ENCODE peak calls at places on chromosomes 16 and 17, in five cellular contexts. O, L, B, W and Z are unnamed samples.

GRCh38 chr16:27646811-27647210 is 96.9 kb downstream of the KATNIP start:
- DNase-seq in O (no peak), L (no peak), B (peak; percentile 5), W (no peak), Z (no peak)

GRCh38 chr16:57500578-57501111 is 14.4 kb upstream of the DOK4 start:
- DNase-seq in O (no peak), L (no peak), B (peak; percentile 14), W (no peak), Z (no peak)

GRCh38 chr16:15751940-15752339 is 101.9 kb downstream of the NDE1 start:
- DNase-seq in O (no peak), L (no peak), B (no peak), W (no peak), Z (no peak)

GRCh38 chr17:14672830-14673229 is 371.9 kb downstream of the HS3ST3B1 start:
- DNase-seq in O (peak; percentile 19), L (no peak), B (no peak), W (peak; percentile 32), Z (no peak)

GRCh38 chr16:87778476-87778829 is 12.7 kb upstream of the KLHDC4 start:
- DNase-seq in O (no peak), L (peak; percentile 43), B (peak; percentile 24), W (no peak), Z (peak; percentile 18)

GRCh38 chr17:78159575-78160158 is 8.7 kb upstream of the SYNGR2 start:
- DNase-seq in O (no peak), L (no peak), B (peak; percentile 47), W (peak; percentile 59), Z (peak; percentile 85)

GRCh38 chr16:27823438-27823820 is 240.1 kb downstream of the GSG1L start:
- DNase-seq in O (no peak), L (no peak), B (no peak), W (no peak), Z (no peak)

GRCh38 chr16:30077656-30078055 is 1.9 kb downstream of the PPP4C start:
- DNase-seq in O (no peak), L (no peak), B (no peak), W (peak; percentile 63), Z (no peak)

GRCh38 chr16:85329059-85329812 is 217.0 kb upstream of the CIBAR2 start:
- DNase-seq in O (peak; percentile 29), L (peak; percentile 53), B (no peak), W (peak; percentile 75), Z (no peak)

GRCh38 chr17:1997587-1998425 is 27.3 kb downstream of the RTN4RL1 start:
- DNase-seq in O (no peak), L (no peak), B (no peak), W (no peak), Z (no peak)

GRCh38 chr17:11086623-11087022 is 154.4 kb upstream of the SHISA6 start:
- DNase-seq in O (no peak), L (no peak), B (no peak), W (no peak), Z (no peak)

GRCh38 chr16:21704733-21705132 is 41.0 kb downstream of the OTOA start:
- DNase-seq in O (no peak), L (no peak), B (no peak), W (peak; percentile 14), Z (peak; percentile 14)